ENCODE peak calls at places on chromosomes 2 and 18, in eight cellular contexts. T is A549, A is GM12878, X is WTC11, V is K562, W is HepG2, R is HCT116, I is endothelial cell of umbilical vein. O is an unnamed sample.
A peak's percentile ranks its signal among the peaks of the same experiment; 100 is the strongest.

GRCh38 chr2:235432741-235433520 is 60.9 kb upstream of the AGAP1 start:
- DNase-seq in T (no peak), A (no peak), X (no peak), V (no peak), W (no peak), R (no peak), I (peak; percentile 50), O (no peak)

GRCh38 chr18:62486290-62486964 is 36.4 kb upstream of the ZCCHC2 start:
- DNase-seq in T (peak; percentile 10), A (no peak), X (no peak), V (peak; percentile 35), W (peak; percentile 69), R (peak; percentile 94), I (peak; percentile 60), O (peak; percentile 66)

GRCh38 chr2:74441690-74442482 is at the start of gene RTKN:
- DNase-seq in T (no peak), A (no peak), X (peak; percentile 88), V (no peak), W (peak; percentile 96), R (peak; percentile 82), I (no peak), O (no peak)

GRCh38 chr18:54392621-54393023 is 34.9 kb downstream of the C18orf54 start:
- DNase-seq in T (peak; percentile 11), A (no peak), X (no peak), V (peak; percentile 30), W (peak; percentile 52), R (peak; percentile 68), I (peak; percentile 71), O (peak; percentile 67)

GRCh38 chr2:201643216-201643651 is at the start of gene TMEM237:
- DNase-seq in T (peak; percentile 28), A (no peak), X (peak; percentile 40), V (peak; percentile 35), W (peak; percentile 13), R (peak; percentile 6), I (peak; percentile 61), O (peak; percentile 62)

GRCh38 chr2:30235859-30236535 is 4.7 kb downstream of the LBH start:
- DNase-seq in T (no peak), A (no peak), X (no peak), V (no peak), W (no peak), R (no peak), I (no peak), O (no peak)

GRCh38 chr2:201444676-201445441 is 6.4 kb downstream of the TRAK2 start:
- DNase-seq in T (no peak), A (no peak), X (no peak), V (no peak), W (no peak), R (no peak), I (no peak), O (no peak)

GRCh38 chr2:180203972-180204371 is 196.9 kb upstream of the CWC22 start:
- DNase-seq in T (no peak), A (no peak), X (no peak), V (no peak), W (no peak), R (no peak), I (no peak), O (no peak)

GRCh38 chr2:393711-394696 is 106.1 kb upstream of the ALKAL2 start:
- DNase-seq in T (no peak), A (no peak), X (no peak), V (no peak), W (no peak), R (no peak), I (no peak), O (peak; percentile 79)

GRCh38 chr18:34643982-34644381 is 66.1 kb upstream of the DTNA start:
- DNase-seq in T (no peak), A (no peak), X (no peak), V (no peak), W (no peak), R (no peak), I (peak; percentile 31), O (no peak)

GRCh38 chr2:9279426-9279825 is 72.8 kb downstream of the ASAP2 start:
- DNase-seq in T (no peak), A (no peak), X (no peak), V (no peak), W (no peak), R (no peak), I (no peak), O (no peak)

GRCh38 chr2:237882510-237883481 is 23.4 kb downstream of the RAMP1 start:
- DNase-seq in T (no peak), A (no peak), X (no peak), V (no peak), W (no peak), R (no peak), I (no peak), O (no peak)
- TF ChIP-seq MAX in T (no peak), A (no peak), X (no peak), V (no peak), W (no peak), R (no peak), I (no peak), O (no peak)

DNA sequence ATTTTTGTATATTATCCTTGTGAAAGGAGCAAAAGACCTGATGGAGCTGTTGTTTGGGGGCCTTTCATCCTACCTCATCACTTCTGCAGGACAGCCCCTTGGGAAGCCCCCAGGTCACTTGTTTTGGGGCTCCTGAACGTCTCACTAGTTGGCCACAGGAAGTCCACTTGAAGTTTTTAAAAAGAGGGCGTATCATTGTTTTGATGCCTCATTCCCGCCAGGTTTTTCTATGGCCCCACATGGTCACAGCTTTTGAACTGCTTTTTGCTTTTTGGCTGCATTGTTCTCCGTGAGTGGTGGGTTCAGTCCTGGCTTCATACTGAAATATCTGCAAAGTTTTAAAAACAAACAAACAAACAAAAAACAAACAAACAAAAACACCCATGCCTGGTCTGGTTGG is 216.3 kb downstream of the PRKCE start:
- DNase-seq in T (no peak), A (no peak), X (no peak), V (no peak), W (no peak), R (no peak), I (no peak), O (no peak)
- TF ChIP-seq MAX in T (no peak), A (no peak), X (no peak), V (no peak), W (no peak), R (no peak), I (no peak), O (no peak)

GRCh38 chr2:111169268-111169667 is 48.6 kb downstream of the BCL2L11 start:
- DNase-seq in T (no peak), A (no peak), X (no peak), V (no peak), W (no peak), R (no peak), I (no peak), O (no peak)
- TF ChIP-seq MAX in T (no peak), A (no peak), X (no peak), V (no peak), W (no peak), R (no peak), I (no peak), O (no peak)

GRCh38 chr18:63702660-63703059 is at the start of gene SERPINB11:
- DNase-seq in T (no peak), A (no peak), X (no peak), V (no peak), W (no peak), R (no peak), I (no peak), O (no peak)

GRCh38 chr18:63701952-63702351 is 808 bp upstream of the SERPINB11 start:
- DNase-seq in T (no peak), A (no peak), X (no peak), V (no peak), W (no peak), R (no peak), I (no peak), O (no peak)

GRCh38 chr18:63708650-63709049 is 5.9 kb downstream of the SERPINB11 start:
- DNase-seq in T (no peak), A (no peak), X (no peak), V (no peak), W (no peak), R (no peak), I (peak; percentile 8), O (no peak)

GRCh38 chr18:63707816-63708215 is 5.1 kb downstream of the SERPINB11 start:
- DNase-seq in T (no peak), A (no peak), X (no peak), V (no peak), W (no peak), R (no peak), I (no peak), O (no peak)

DNA sequence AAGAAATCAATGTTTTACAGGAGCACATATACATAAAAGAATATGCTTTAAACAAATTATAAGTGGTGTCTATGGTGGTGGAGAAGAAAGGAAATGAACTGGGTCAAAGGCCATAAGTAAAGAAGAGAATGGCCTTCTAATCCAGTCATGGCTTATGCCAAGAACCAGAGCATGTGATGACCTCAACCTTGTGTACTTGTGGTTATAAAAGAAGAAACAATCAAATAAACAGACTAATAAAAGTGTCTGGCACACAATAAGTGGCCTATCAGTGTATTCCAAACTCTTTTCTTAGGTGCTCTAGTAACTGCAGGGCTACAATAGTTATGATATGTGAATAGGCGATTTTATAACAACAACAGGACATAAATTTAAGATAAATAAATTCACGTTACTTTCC is 2.6 kb downstream of the SERPINB11 start:
- DNase-seq in T (no peak), A (no peak), X (no peak), V (no peak), W (no peak), R (no peak), I (no peak), O (no peak)
- TF ChIP-seq MAX in T (no peak), A (no peak), X (no peak), V (no peak), W (no peak), R (no peak), I (no peak), O (no peak)

GRCh38 chr2:241702155-241702404 is 241 bp downstream of the ING5 start:
- DNase-seq in T (peak; percentile 53), A (peak; percentile 15), X (no peak), V (peak; percentile 88), W (no peak), R (no peak), I (no peak), O (no peak)

GRCh38 chr2:241703128-241703604 is 1.3 kb downstream of the ING5 start:
- DNase-seq in T (peak; percentile 26), A (no peak), X (no peak), V (no peak), W (no peak), R (no peak), I (peak; percentile 10), O (no peak)

GRCh38 chr2:241702405-241703127 is 727 bp downstream of the ING5 start:
- DNase-seq in T (peak; percentile 80), A (peak; percentile 37), X (peak; percentile 92), V (peak; percentile 83), W (peak; percentile 85), R (peak; percentile 59), I (peak; percentile 82), O (peak; percentile 90)

GRCh38 chr2:241708879-241709278 is 7.0 kb downstream of the ING5 start:
- DNase-seq in T (no peak), A (no peak), X (no peak), V (no peak), W (no peak), R (no peak), I (no peak), O (no peak)

DNA sequence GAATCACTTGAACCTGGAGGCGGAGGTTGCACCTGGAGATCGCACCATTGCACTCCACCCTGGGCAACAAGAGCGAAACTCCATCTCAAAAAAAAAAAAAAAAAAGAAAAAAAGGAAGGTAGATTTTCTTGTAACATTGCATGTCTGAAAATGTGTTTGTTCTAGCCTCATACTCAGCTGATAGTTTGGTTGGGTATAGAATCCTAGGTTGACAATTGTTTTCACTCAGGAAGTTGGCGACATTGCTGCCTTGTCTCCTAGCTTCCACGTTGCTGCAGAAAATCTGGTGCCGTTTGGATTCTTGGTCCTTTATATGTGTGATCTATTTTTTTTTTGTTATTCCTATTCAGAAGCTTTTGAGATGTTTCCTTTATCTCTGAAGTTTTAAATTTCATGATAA is 4.7 kb downstream of the ING5 start:
- DNase-seq in T (no peak), A (no peak), X (no peak), V (no peak), W (no peak), R (no peak), I (no peak), O (no peak)
- TF ChIP-seq MAX in T (no peak), A (no peak), X (no peak), V (no peak), W (no peak), R (no peak), I (no peak), O (no peak)